ENCODE peak calls at places on chromosomes 5 and 9, in eight cellular contexts. M is body of pancreas, O is fibroblast of lung, H is Peyer's patch, P is lower lobe of right lung, G is GM12878, R is brain microvascular endothelial cell, V is GM23338. F is an unnamed sample.

GRCh38 chr9:88387035-88387732 is 1.1 kb upstream of the SPIN1 start:
- DNase-seq in R (peak; percentile 43), H (peak; percentile 83), G (no peak), P (peak; percentile 70), V (no peak), M (peak; percentile 55), O (peak; percentile 51), F (no peak)

GRCh38 chr9:20297646-20298084 is 324.6 kb downstream of the MLLT3 start:
- DNase-seq in V (no peak), P (no peak), M (no peak), H (no peak), O (peak; percentile 66), R (peak; percentile 90), G (no peak), F (peak; percentile 30)

GRCh38 chr5:176647870-176648466 is 684 bp downstream of the TSPAN17 start:
- DNase-seq in R (no peak), G (no peak), O (no peak), V (peak; percentile 43), M (peak; percentile 71), P (peak; percentile 80), H (peak; percentile 72), F (peak; percentile 71)

GRCh38 chr9:128002959-128003358 is 22.2 kb upstream of the EEIG1 start:
- DNase-seq in R (no peak), M (no peak), H (no peak), P (no peak), G (no peak), V (no peak), O (no peak), F (no peak)

GRCh38 chr9:2872307-2872940 is 28.5 kb upstream of the PUM3 start:
- DNase-seq in O (peak; percentile 15), P (no peak), H (no peak), R (peak; percentile 22), G (no peak), M (no peak), V (peak; percentile 52), F (no peak)

GRCh38 chr9:126805546-126806262 is 864 bp downstream of the ZBTB43 start:
- DNase-seq in H (peak; percentile 86), R (peak; percentile 63), O (peak; percentile 48), G (peak; percentile 65), V (peak; percentile 6), P (peak; percentile 74), M (peak; percentile 36), F (peak; percentile 41)

GRCh38 chr9:97556721-97557605 is 55.5 kb downstream of the TMOD1 start:
- DNase-seq in V (no peak), M (peak; percentile 57), H (no peak), R (no peak), O (no peak), P (no peak), G (no peak), F (no peak)

GRCh38 chr5:74251106-74252032 is 389.2 kb downstream of the ENC1 start:
- DNase-seq in O (peak; percentile 86), R (peak; percentile 96), G (no peak), H (no peak), M (no peak), P (no peak), V (peak; percentile 29), F (peak; percentile 96)

GRCh38 chr9:19460258-19460657 is 51.4 kb downstream of the ACER2 start:
- DNase-seq in V (no peak), M (no peak), G (no peak), H (no peak), P (no peak), O (peak; percentile 18), R (no peak), F (no peak)

DNA sequence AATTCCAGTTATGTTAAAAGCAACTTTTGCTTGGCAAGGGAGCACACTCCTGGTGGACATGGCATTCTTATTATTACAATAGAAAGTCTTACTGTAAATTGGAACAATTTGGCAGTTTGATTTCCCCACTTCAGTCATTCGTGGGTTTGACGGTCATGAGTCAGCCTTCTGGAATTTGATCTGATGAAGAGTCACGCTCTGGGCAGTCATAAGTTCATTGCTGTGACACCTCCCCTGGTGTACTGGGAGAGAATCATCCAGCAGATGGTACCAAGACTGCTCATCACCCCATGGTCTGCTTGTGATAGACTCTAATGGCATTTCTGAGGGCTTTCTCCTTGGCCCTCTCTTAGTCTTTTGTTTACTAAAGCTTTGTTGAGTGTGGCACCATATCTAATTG is 53.8 kb downstream of the GLRA1 start:
- DNase-seq in R (peak; percentile 90), G (no peak), H (no peak), V (no peak), O (peak; percentile 34), M (no peak), P (no peak), F (peak; percentile 86)
- TF ChIP-seq CTCF in R (peak; percentile 16), G (no peak), H (no peak), V (no peak), O (no peak), M (no peak), P (no peak), F (no peak)

DNA sequence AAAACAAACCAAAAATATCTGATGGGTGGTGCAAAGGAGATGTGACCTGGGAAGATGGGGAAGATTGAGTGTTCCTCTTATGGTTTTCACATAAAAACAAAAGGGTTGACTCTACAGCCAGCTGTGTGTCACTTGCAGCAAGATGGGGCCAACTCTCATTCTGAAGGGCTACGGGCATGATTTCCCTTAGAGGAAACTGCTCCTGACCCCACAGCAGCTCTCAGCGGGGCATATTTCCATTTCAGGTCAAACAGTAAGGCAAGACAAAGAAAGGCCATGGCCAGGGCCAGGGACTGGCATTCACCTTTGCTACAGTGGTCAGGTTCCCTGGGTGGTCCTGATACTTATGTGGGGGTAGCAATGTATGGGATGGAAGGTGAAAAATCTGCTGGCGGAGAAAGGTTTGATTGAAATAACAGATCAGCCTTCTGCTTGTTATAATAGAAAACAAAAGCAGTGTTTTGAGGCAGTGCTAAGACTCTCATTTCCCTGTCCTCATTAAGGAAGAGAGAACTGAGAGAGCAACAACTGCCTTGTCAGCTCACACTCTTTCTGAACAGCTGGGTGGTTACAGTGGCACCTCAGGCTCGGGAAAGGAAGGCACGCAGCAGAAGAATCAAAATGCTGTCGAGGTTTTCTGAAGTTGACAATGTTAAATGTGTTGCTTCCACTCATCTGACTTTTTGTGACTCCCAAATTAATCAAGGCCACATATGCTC is 120.7 kb upstream of the PCA3 start:
- DNase-seq in O (no peak), G (no peak), M (no peak), P (no peak), V (no peak), H (no peak), R (no peak), F (no peak)
- H3K27ac ChIP-seq in O (no peak overlapping the region), G (peak overlapping the region; percentile 77), M (no peak overlapping the region), P (peak overlapping the region; percentile 39), V (no peak overlapping the region), H (peak overlapping the region; percentile 40), R (no peak overlapping the region), F (no peak overlapping the region)

DNA sequence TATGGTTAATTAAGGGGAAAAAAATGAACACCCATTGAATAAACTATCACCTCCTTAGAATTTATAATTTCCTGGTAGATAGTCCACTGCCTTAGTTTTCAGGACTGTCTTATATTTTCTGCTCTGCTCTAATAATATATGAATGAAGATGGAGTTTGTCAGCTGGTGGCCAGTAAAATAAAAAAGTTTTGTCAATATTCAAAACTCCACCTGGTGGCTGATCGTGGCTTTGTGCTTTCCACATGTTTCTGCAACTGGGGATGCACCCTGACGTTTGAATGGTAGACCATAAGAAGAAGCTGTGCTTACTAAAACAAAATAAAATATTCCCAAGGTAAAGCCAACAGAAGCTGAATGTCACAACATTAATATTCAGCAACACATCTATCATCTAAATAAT is 286.6 kb upstream of the IZUMO3 start:
- DNase-seq in G (no peak), H (no peak), V (peak; percentile 69), M (no peak), O (no peak), R (no peak), P (no peak), F (peak; percentile 3)
- TF ChIP-seq CTCF in G (no peak), H (no peak), V (peak; percentile 64), M (no peak), O (no peak), R (peak; percentile 30), P (no peak), F (no peak)

GRCh38 chr9:11063263-11063662 is 450.5 kb upstream of the PTPRD start:
- DNase-seq in P (no peak), G (no peak), M (no peak), V (no peak), R (no peak), O (no peak), H (no peak), F (no peak)
- H3K27ac ChIP-seq in P (no peak overlapping the region), G (no peak overlapping the region), M (no peak overlapping the region), V (no peak overlapping the region), R (no peak overlapping the region), O (no peak overlapping the region), H (no peak overlapping the region), F (no peak overlapping the region)

DNA sequence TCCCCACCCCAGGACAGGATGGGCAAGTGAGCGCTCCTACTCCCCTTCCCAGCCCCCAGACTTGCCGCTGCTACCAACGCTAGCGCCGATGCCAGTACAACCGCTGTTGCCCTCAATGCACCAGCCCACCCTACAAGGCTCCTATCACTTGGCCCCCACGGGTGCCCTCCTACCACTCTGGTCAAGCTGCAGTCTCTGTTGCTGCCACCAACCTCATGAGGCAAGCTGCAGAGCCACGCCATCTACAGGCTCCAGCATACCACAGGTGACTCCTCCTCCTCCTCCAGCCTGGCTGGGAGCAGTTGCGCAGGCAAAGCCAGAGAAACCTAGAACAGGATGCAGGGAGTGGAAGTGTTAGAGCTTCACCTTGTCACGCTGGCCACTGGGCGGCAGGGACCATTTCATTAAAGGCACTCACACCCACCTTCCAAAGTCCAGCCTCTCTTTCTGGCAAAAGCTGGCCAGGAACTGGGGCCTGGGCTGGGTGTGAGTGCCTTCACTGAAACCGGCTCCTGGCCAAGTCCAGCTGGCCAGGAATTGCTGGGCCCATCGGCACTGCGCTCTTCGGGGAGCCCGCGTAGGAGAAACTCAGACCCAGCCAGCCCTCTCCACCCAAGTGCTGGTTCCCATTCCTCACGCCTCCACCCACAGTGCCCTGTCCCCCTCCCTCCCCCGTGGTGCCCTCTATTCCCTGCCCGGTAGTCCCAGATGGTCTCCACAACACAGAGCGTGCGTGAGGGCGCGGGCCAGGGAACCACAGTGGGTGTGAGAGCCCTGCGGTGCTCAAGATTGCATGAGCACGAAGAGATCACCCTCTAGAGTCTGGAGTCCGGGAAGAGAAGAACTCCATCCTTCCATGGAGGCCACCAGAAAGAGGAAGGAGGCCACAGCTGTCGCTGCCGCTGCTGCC is 1.6 kb upstream of the PCAT7 start:
- DNase-seq in G (no peak), H (peak; percentile 77), V (peak; percentile 45), M (no peak), R (no peak), P (no peak), O (no peak), F (no peak)
- TF ChIP-seq CTCF in G (no peak), H (no peak), V (peak; percentile 32), M (no peak), R (no peak), P (no peak), O (no peak), F (no peak)